ENCODE peak calls at places on chromosomes 6 and 20, in five cellular contexts. F is NCI-H2171 treated with DMSO at 0.1 percent for 48 hours, A is NCI-H1694 treated with DMSO at 0.1 percent for 48 hours, Y is endothelial cell, E is iPS-NIHi11. Q is an unnamed sample.

GRCh38 chr20:17972121-17972520 is 3.3 kb downstream of the MGME1 start:
- DNase-seq in F (peak; percentile 29), A (no peak), Y (no peak), E (no peak), Q (no peak)

GRCh38 chr20:4217349-4217761 is 202.0 kb upstream of the RNF24 start:
- DNase-seq in F (no peak), A (no peak), Y (no peak), E (peak; percentile 49), Q (peak; percentile 52)

GRCh38 chr6:148508401-148509151 is 165.9 kb downstream of the SASH1 start:
- DNase-seq in F (peak; percentile 8), A (no peak), Y (no peak), E (peak; percentile 31), Q (no peak)

GRCh38 chr6:106870069-106870468 is 104.5 kb downstream of the CD24 start:
- DNase-seq in F (no peak), A (no peak), Y (no peak), E (no peak), Q (no peak)

GRCh38 chr6:38604700-38605099 is 35.0 kb downstream of the BTBD9 start:
- DNase-seq in F (no peak), A (no peak), Y (no peak), E (no peak), Q (no peak)

GRCh38 chr6:39927159-39927558 is 7.1 kb downstream of the MOCS1 start:
- DNase-seq in F (no peak), A (no peak), Y (no peak), E (no peak), Q (no peak)

GRCh38 chr6:151757506-151757955 is 50.0 kb upstream of the ESR1 start:
- DNase-seq in F (no peak), A (no peak), Y (no peak), E (no peak), Q (no peak)

GRCh38 chr20:42261766-42262165 is 643.6 kb upstream of the CHD6 start:
- DNase-seq in F (no peak), A (no peak), Y (no peak), E (no peak), Q (no peak)

GRCh38 chr6:4021862-4022715 is 56.8 kb downstream of the FAM217A start:
- DNase-seq in F (peak; percentile 63), A (no peak), Y (no peak), E (no peak), Q (peak; percentile 32)

GRCh38 chr20:37680420-37680819 is 13.4 kb upstream of the CTNNBL1 start:
- DNase-seq in F (no peak), A (no peak), Y (no peak), E (no peak), Q (no peak)

GRCh38 chr6:63802606-63803206 is 167.1 kb downstream of the PHF3 start:
- DNase-seq in F (no peak), A (no peak), Y (no peak), E (no peak), Q (no peak)

GRCh38 chr6:142783499-142783898 is 161.5 kb downstream of the HIVEP2 start:
- DNase-seq in F (no peak), A (no peak), Y (no peak), E (no peak), Q (no peak)

GRCh38 chr6:107180114-107180513 is 64.8 kb upstream of the BEND3 start:
- DNase-seq in F (no peak), A (no peak), Y (no peak), E (no peak), Q (no peak)

GRCh38 chr20:35146299-35146921 is 726 bp downstream of the EDEM2 start:
- DNase-seq in F (peak; percentile 51), A (no peak), Y (peak; percentile 47), E (peak; percentile 46), Q (peak; percentile 56)

Q was measured in H9.